ENCODE peak calls at places on chromosomes 4 and X, in five cellular contexts. M, I, G, F and L are unnamed samples.

GRCh38 chr4:26402458-26402857 is 81.6 kb downstream of the RBPJ start:
- DNase-seq in M (no peak), I (no peak), G (no peak), F (no peak), L (no peak)

GRCh38 chrX:115642895-115643530 is 82.0 kb downstream of the PLS3 start:
- DNase-seq in M (peak), I (peak), G (peak), F (peak), L (peak)

GRCh38 chr4:173519130-173520101 is 10.6 kb downstream of the HAND2 start:
- DNase-seq in M (peak), I (peak), G (no peak), F (no peak), L (no peak)

GRCh38 chr4:19227701-19228100 is 1024.0 kb upstream of the SLIT2 start:
- DNase-seq in M (peak), I (no peak), G (no peak), F (no peak), L (peak)

GRCh38 chr4:145482209-145483021 is 762 bp downstream of the SMAD1 start:
- DNase-seq in M (peak), I (peak), G (peak), F (peak), L (peak)

GRCh38 chrX:44503550-44503949 is 39.1 kb downstream of the FUNDC1 start:
- DNase-seq in M (no peak), I (no peak), G (no peak), F (no peak), L (no peak)

GRCh38 chr4:77449162-77449561 is 156.5 kb upstream of the CXCL13 start:
- DNase-seq in M (peak), I (no peak), G (peak), F (no peak), L (peak)

GRCh38 chrX:146602246-146602645 is 207.3 kb upstream of the CXorf51B start:
- DNase-seq in M (no peak), I (no peak), G (no peak), F (no peak), L (no peak)

GRCh38 chrX:140509468-140510305 is 4.8 kb upstream of the SOX3 start:
- DNase-seq in M (no peak), I (peak), G (no peak), F (no peak), L (no peak)

GRCh38 chr4:87270825-87271224 is 50.4 kb upstream of the KLHL8 start:
- DNase-seq in M (no peak), I (peak), G (no peak), F (no peak), L (no peak)

GRCh38 chrX:37986893-37987292 is 19.5 kb upstream of the SYTL5 start:
- DNase-seq in M (peak), I (no peak), G (peak), F (peak), L (peak)

GRCh38 chr4:40969499-40969898 is 219.7 kb downstream of the NSUN7 start:
- DNase-seq in M (no peak), I (peak), G (no peak), F (no peak), L (no peak)

GRCh38 chr4:53863731-53864130 is 200.7 kb downstream of the CHIC2 start:
- DNase-seq in M (no peak), I (no peak), G (peak), F (no peak), L (no peak)

GRCh38 chr4:6308890-6309643 is 39.4 kb downstream of the WFS1 start:
- DNase-seq in M (peak), I (peak), G (no peak), F (peak), L (no peak)

GRCh38 chr4:97507587-97508245 is 635.6 kb downstream of the STPG2 start:
- DNase-seq in M (no peak), I (no peak), G (no peak), F (peak), L (peak)

GRCh38 chr4:57098945-57099344 is 11.2 kb downstream of the IGFBP7 start:
- DNase-seq in M (peak), I (no peak), G (peak), F (no peak), L (no peak)

GRCh38 chrX:17529349-17529748 is 154.3 kb downstream of the NHS start:
- DNase-seq in M (peak), I (no peak), G (no peak), F (no peak), L (no peak)

GRCh38 chr4:143372093-143372915 is 35.6 kb downstream of the GAB1 start:
- DNase-seq in M (no peak), I (no peak), G (no peak), F (no peak), L (no peak)

GRCh38 chr4:106286611-106287010 is 29.4 kb downstream of the TBCK start:
- DNase-seq in M (no peak), I (no peak), G (no peak), F (no peak), L (no peak)

GRCh38 chr4:22179124-22179874 is 230.7 kb upstream of the KCNIP4 start:
- DNase-seq in M (peak), I (no peak), G (peak), F (peak), L (peak)

GRCh38 chrX:65690057-65690855 is 22.8 kb downstream of the MSN start:
- DNase-seq in M (peak), I (no peak), G (peak), F (no peak), L (peak)

GRCh38 chr4:180150818-180151217 is 2092.4 kb upstream of the TENM3 start:
- DNase-seq in M (peak), I (peak), G (peak), F (no peak), L (peak)

GRCh38 chr4:88320780-88321373 is 36.5 kb upstream of the PPM1K start:
- DNase-seq in M (peak), I (no peak), G (peak), F (peak), L (peak)

GRCh38 chr4:141047228-141047884 is 85.9 kb downstream of the RNF150 start:
- DNase-seq in M (peak), I (peak), G (peak), F (no peak), L (no peak)

GRCh38 chr4:79584902-79585301 is 176.9 kb upstream of the GK2 start:
- DNase-seq in M (no peak), I (no peak), G (no peak), F (no peak), L (no peak)

GRCh38 chrX:68895339-68896250 is 66.8 kb downstream of the EFNB1 start:
- DNase-seq in M (peak), I (peak), G (peak), F (peak), L (peak)

GRCh38 chr4:45347056-45347455 is 620.7 kb upstream of the GNPDA2 start:
- DNase-seq in M (no peak), I (peak), G (no peak), F (no peak), L (no peak)

GRCh38 chrX:16839852-16840460 is 30.2 kb downstream of the RBBP7 start:
- DNase-seq in M (peak), I (no peak), G (peak), F (no peak), L (peak)

GRCh38 chrX:153495362-153495751 is 577 bp downstream of the BGN start:
- DNase-seq in M (peak), I (no peak), G (peak), F (no peak), L (no peak)

GRCh38 chrX:133376422-133376821 is 38.9 kb downstream of the GPC4 start:
- DNase-seq in M (no peak), I (no peak), G (no peak), F (no peak), L (no peak)

GRCh38 chrX:44344194-44344593 is 722 bp upstream of the EFHC2 start:
- DNase-seq in M (no peak), I (no peak), G (no peak), F (no peak), L (no peak)

GRCh38 chr4:105149771-105150170 is 3.1 kb downstream of the TET2 start:
- DNase-seq in M (no peak), I (no peak), G (no peak), F (peak), L (no peak)

GRCh38 chr4:105146286-105147219 is at the start of gene TET2:
- DNase-seq in M (peak), I (peak), G (peak), F (peak), L (peak)

GRCh38 chr4:105145059-105145912 is 1.4 kb upstream of the TET2 start:
- DNase-seq in M (peak), I (no peak), G (peak), F (peak), L (no peak)

GRCh38 chr4:105145913-105146285 is 777 bp upstream of the TET2 start:
- DNase-seq in M (no peak), I (no peak), G (no peak), F (peak), L (no peak)

GRCh38 chr4:105147226-105148151 is 813 bp downstream of the TET2 start:
- DNase-seq in M (peak), I (peak), G (peak), F (peak), L (peak)
- H3K27ac ChIP-seq in M (peak), I (peak), G (peak), F (peak), L (peak)

GRCh38 chr4:182212211-182212761 is 30.9 kb upstream of the TENM3 start:
- DNase-seq in M (no peak), I (peak), G (peak), F (no peak), L (no peak)
- H3K4me2 ChIP-seq in M (no peak), I (no peak), G (no peak), F (no peak), L (no peak)

DNA sequence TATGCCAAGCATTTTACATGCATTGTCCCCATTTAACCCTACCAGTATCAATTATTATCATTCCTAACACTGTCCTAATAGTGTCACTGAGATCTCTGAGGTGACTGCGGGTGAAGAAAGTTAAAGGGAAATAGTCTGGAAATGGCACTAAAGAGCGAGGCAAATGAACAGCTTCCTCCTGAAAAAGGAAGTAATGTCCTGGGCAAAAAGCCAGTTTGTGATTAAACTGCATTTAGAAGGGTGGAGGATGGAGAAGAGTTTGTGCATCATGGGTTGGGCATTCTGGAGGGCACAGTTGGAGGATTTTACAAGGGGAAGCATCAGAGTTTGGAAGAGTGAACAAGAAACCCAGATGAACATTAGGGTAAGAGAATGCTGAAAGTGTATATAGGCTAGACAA is 60.5 kb upstream of the SLC25A4 start:
- DNase-seq in M (peak), I (no peak), G (peak), F (no peak), L (peak)
- H3K4me3 ChIP-seq in M (no peak), I (no peak), G (no peak), F (no peak), L (no peak)

GRCh38 chr4:1297456-1298325 is 8.0 kb downstream of the MAEA start:
- DNase-seq in M (no peak), I (no peak), G (no peak), F (no peak), L (no peak)
- H3K27ac ChIP-seq in M (no peak), I (no peak), G (no peak), F (no peak), L (no peak)

GRCh38 chr4:83436680-83437079 is 18.9 kb downstream of the HELQ start:
- DNase-seq in M (no peak), I (no peak), G (no peak), F (no peak), L (no peak)
- H3K4me2 ChIP-seq in M (no peak), I (no peak), G (no peak), F (no peak), L (no peak)

GRCh38 chr4:153432971-153433752 is 33.0 kb upstream of the TMEM131L start:
- DNase-seq in M (peak), I (no peak), G (peak), F (peak), L (peak)
- H3K4me3 ChIP-seq in M (no peak), I (no peak), G (no peak), F (no peak), L (no peak)

DNA sequence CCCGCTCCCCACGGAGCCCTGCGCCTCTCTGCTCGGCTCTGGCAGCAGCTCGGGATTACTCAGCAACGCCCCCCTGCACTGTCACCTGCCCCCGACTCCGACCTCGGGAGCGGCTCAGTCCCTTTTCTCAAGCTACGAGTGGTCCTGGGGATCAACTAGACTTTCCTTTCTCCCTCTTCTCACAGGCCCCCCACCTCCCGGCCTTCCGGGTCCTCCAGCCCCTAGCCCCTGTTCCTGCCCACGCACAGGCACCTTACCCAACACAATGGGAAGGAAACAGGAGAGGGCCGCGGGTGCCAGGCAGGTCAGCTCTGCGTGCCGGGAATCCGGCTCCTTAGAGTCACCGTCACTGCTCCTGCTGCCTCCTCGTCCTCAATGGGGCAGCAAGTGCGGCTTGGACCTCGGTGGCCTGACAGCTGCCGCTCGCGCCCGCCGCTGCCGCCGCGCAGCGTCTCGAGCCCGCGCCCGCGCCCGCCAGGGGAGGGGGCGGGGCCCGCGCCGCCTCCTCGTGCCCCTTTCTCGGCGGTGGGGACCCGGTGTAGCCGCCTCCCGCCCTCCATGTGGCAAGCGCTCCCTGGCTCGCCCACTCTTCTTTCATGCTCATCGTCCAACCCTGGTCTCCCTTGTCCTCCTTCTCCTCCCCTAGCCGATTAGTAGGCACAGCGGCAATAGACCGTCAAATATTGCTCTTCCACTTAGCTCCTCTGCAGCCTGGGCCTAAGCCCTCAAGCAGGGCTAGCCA is at the start of gene RAB9B:
- DNase-seq in M (peak), I (peak), G (peak), F (peak), L (peak)
- H3K27ac ChIP-seq in M (no peak), I (peak), G (no peak), F (no peak), L (no peak)